ENCODE peak calls at places on chromosomes 12 and 14, in four cellular contexts. One of them, this sample, is unnamed.

GRCh38 chr12:124904306-124905098 is 9.9 kb downstream of the UBC start:
- DNase-seq in K562: peak
- DNase-seq in SK-N-SH: peak
- DNase-seq in GM12878: no peak
- DNase-seq in this sample: no peak

GRCh38 chr12:66241061-66242043 is 52.3 kb downstream of the IRAK3 start:
- DNase-seq in K562: no peak
- DNase-seq in SK-N-SH: no peak
- DNase-seq in GM12878: no peak
- DNase-seq in this sample: no peak

GRCh38 chr12:88952543-88952942 is 372.3 kb upstream of the KITLG start:
- DNase-seq in K562: no peak
- DNase-seq in SK-N-SH: no peak
- DNase-seq in GM12878: no peak
- DNase-seq in this sample: no peak

GRCh38 chr12:79618848-79619404 is 71.8 kb downstream of the PAWR start:
- DNase-seq in K562: no peak
- DNase-seq in SK-N-SH: no peak
- DNase-seq in GM12878: no peak
- DNase-seq in this sample: no peak

GRCh38 chr14:61388976-61389576 is 67.7 kb downstream of the PRKCH start:
- DNase-seq in K562: no peak
- DNase-seq in SK-N-SH: no peak
- DNase-seq in GM12878: no peak
- DNase-seq in this sample: no peak

GRCh38 chr12:50614167-50614762 is 109.5 kb downstream of the DIP2B start:
- DNase-seq in K562: peak
- DNase-seq in SK-N-SH: no peak
- DNase-seq in GM12878: no peak
- DNase-seq in this sample: no peak

GRCh38 chr12:288687-289086 is 26.1 kb upstream of the SLC6A13 start:
- DNase-seq in K562: no peak
- DNase-seq in SK-N-SH: no peak
- DNase-seq in GM12878: no peak
- DNase-seq in this sample: no peak

GRCh38 chr12:101713059-101713682 is 15.7 kb downstream of the CHPT1 start:
- DNase-seq in K562: no peak
- DNase-seq in SK-N-SH: no peak
- DNase-seq in GM12878: no peak
- DNase-seq in this sample: no peak

GRCh38 chr12:4107436-4107878 is 166.1 kb upstream of the CCND2 start:
- DNase-seq in K562: peak
- DNase-seq in SK-N-SH: peak
- DNase-seq in GM12878: peak
- DNase-seq in this sample: peak

GRCh38 chr12:92621833-92622232 is 81.0 kb upstream of the PLEKHG7 start:
- DNase-seq in K562: no peak
- DNase-seq in SK-N-SH: no peak
- DNase-seq in GM12878: no peak
- DNase-seq in this sample: no peak

GRCh38 chr12:69720748-69721147 is 17.9 kb upstream of the RAB3IP start:
- DNase-seq in K562: no peak
- DNase-seq in SK-N-SH: no peak
- DNase-seq in GM12878: no peak
- DNase-seq in this sample: no peak

GRCh38 chr12:559208-559905 is 99.6 kb downstream of the B4GALNT3 start:
- DNase-seq in K562: no peak
- DNase-seq in SK-N-SH: no peak
- DNase-seq in GM12878: no peak
- DNase-seq in this sample: no peak

GRCh38 chr12:122452701-122453285 is 30.3 kb upstream of the CLIP1 start:
- DNase-seq in K562: no peak
- DNase-seq in SK-N-SH: no peak
- DNase-seq in GM12878: no peak
- DNase-seq in this sample: no peak

GRCh38 chr12:45655186-45655585 is 74.3 kb upstream of the ARID2 start:
- DNase-seq in K562: no peak
- DNase-seq in SK-N-SH: peak
- DNase-seq in GM12878: no peak
- DNase-seq in this sample: no peak

GRCh38 chr12:46693034-46693433 is 132.8 kb downstream of the SLC38A4 start:
- DNase-seq in K562: no peak
- DNase-seq in SK-N-SH: no peak
- DNase-seq in GM12878: no peak
- DNase-seq in this sample: no peak

GRCh38 chr14:61598980-61599379 is 96.3 kb upstream of the HIF1A start:
- DNase-seq in K562: no peak
- DNase-seq in SK-N-SH: no peak
- DNase-seq in GM12878: no peak
- DNase-seq in this sample: no peak

GRCh38 chr14:56057071-56057865 is 60.9 kb upstream of the PELI2 start:
- DNase-seq in K562: no peak
- DNase-seq in SK-N-SH: no peak
- DNase-seq in GM12878: no peak
- DNase-seq in this sample: no peak

GRCh38 chr12:90770861-90771260 is 184.1 kb downstream of the CCER1 start:
- DNase-seq in K562: no peak
- DNase-seq in SK-N-SH: no peak
- DNase-seq in GM12878: no peak
- DNase-seq in this sample: no peak

GRCh38 chr14:33646692-33647260 is 304.1 kb downstream of the EGLN3 start:
- DNase-seq in K562: no peak
- DNase-seq in SK-N-SH: no peak
- DNase-seq in GM12878: no peak
- DNase-seq in this sample: no peak

GRCh38 chr14:57889245-57889644 is 23.4 kb upstream of the SLC35F4 start:
- DNase-seq in K562: no peak
- DNase-seq in SK-N-SH: no peak
- DNase-seq in GM12878: no peak
- DNase-seq in this sample: no peak

GRCh38 chr14:66477567-66477966 is 8.6 kb upstream of the CCDC196 start:
- DNase-seq in K562: no peak
- DNase-seq in SK-N-SH: no peak
- DNase-seq in GM12878: peak
- DNase-seq in this sample: no peak

DNA sequence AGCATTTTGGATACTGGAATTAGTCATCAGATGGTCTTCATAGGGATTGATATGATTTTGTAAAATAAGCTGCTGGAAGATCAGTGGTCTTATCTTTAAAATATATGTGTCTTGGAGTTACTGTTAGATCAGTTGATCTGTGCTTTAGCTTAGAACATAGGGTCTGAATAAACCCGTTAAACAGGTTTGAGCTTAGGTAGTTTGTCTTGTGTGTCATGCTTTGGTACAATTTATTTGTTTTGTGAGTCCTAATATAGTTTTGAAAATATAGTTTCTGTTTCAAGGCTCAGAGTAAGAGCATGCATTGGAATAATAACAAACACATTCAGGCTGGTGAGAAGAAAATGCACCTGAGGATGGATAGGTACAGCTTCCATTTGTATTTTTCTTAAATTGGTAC is 505.0 kb downstream of the SLC16A7 start:
- DNase-seq in K562: no peak
- DNase-seq in SK-N-SH: no peak
- DNase-seq in GM12878: no peak
- DNase-seq in this sample: no peak
- TF ChIP-seq USF1 in K562: no peak
- TF ChIP-seq USF1 in SK-N-SH: no peak
- TF ChIP-seq USF1 in GM12878: no peak
- TF ChIP-seq USF1 in this sample: no peak

GRCh38 chr12:113239811-113240331 is 18.6 kb downstream of the TPCN1 start:
- DNase-seq in K562: no peak
- DNase-seq in SK-N-SH: no peak
- DNase-seq in GM12878: no peak
- DNase-seq in this sample: no peak
- TF ChIP-seq MAX in K562: no peak
- TF ChIP-seq MAX in SK-N-SH: no peak
- TF ChIP-seq MAX in GM12878: no peak
- TF ChIP-seq MAX in this sample: no peak

GRCh38 chr12:22029491-22029890 is 16.5 kb upstream of the CMAS start:
- DNase-seq in K562: no peak
- DNase-seq in SK-N-SH: no peak
- DNase-seq in GM12878: no peak
- DNase-seq in this sample: no peak
- TF ChIP-seq USF1 in K562: no peak
- TF ChIP-seq USF1 in SK-N-SH: no peak
- TF ChIP-seq USF1 in GM12878: no peak
- TF ChIP-seq USF1 in this sample: no peak

GRCh38 chr14:92627707-92628215 is 114.2 kb downstream of the RIN3 start:
- DNase-seq in K562: no peak
- DNase-seq in SK-N-SH: no peak
- DNase-seq in GM12878: no peak
- DNase-seq in this sample: no peak
- TF ChIP-seq MAX in K562: no peak
- TF ChIP-seq MAX in SK-N-SH: no peak
- TF ChIP-seq MAX in GM12878: no peak
- TF ChIP-seq MAX in this sample: no peak

DNA sequence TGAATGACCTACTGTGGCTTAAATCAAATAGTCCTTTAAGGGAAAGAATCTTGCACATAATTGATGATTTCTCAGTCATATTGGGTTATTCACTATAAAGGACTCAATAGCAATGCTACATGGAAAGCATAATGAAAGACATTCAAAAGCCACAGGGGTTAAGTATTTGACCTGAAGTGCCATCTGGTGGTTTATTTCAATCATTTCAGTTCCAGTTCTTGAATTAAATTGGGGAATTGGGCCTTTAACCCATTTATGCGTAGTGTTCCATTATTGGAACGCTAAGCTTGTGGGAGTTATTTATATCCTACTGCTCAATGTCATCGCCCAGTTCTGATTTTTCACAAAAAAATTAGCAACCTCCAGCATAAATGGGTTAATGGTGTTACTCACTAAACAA is 41.3 kb upstream of the C12orf71 start:
- DNase-seq in K562: peak
- DNase-seq in SK-N-SH: peak
- DNase-seq in GM12878: no peak
- DNase-seq in this sample: no peak
- TF ChIP-seq USF1 in K562: no peak
- TF ChIP-seq USF1 in SK-N-SH: no peak
- TF ChIP-seq USF1 in GM12878: no peak
- TF ChIP-seq USF1 in this sample: no peak

GRCh38 chr12:106493531-106493930 is 89.3 kb upstream of the RFX4 start:
- DNase-seq in K562: no peak
- DNase-seq in SK-N-SH: peak
- DNase-seq in GM12878: no peak
- DNase-seq in this sample: no peak
- TF ChIP-seq MAX in K562: no peak
- TF ChIP-seq MAX in SK-N-SH: no peak
- TF ChIP-seq MAX in GM12878: no peak
- TF ChIP-seq MAX in this sample: no peak

GRCh38 chr12:77054856-77055255 is 10.5 kb downstream of the E2F7 start:
- DNase-seq in K562: no peak
- DNase-seq in SK-N-SH: no peak
- DNase-seq in GM12878: no peak
- DNase-seq in this sample: no peak

GRCh38 chr12:77047341-77048202 is 17.8 kb downstream of the E2F7 start:
- DNase-seq in K562: no peak
- DNase-seq in SK-N-SH: no peak
- DNase-seq in GM12878: no peak
- DNase-seq in this sample: no peak

GRCh38 chr12:77053259-77053658 is 12.1 kb downstream of the E2F7 start:
- DNase-seq in K562: no peak
- DNase-seq in SK-N-SH: no peak
- DNase-seq in GM12878: no peak
- DNase-seq in this sample: no peak

GRCh38 chr12:77045183-77045582 is 20.2 kb downstream of the E2F7 start:
- DNase-seq in K562: no peak
- DNase-seq in SK-N-SH: peak
- DNase-seq in GM12878: no peak
- DNase-seq in this sample: no peak

GRCh38 chr12:77049767-77050353 is 15.5 kb downstream of the E2F7 start:
- DNase-seq in K562: peak
- DNase-seq in SK-N-SH: peak
- DNase-seq in GM12878: peak
- DNase-seq in this sample: no peak
- TF ChIP-seq USF1 in K562: no peak
- TF ChIP-seq USF1 in SK-N-SH: no peak
- TF ChIP-seq USF1 in GM12878: no peak
- TF ChIP-seq USF1 in this sample: no peak

GRCh38 chr14:51614707-51615106 is 37.0 kb upstream of the FRMD6 start:
- DNase-seq in K562: no peak
- DNase-seq in SK-N-SH: no peak
- DNase-seq in GM12878: no peak
- DNase-seq in this sample: no peak
- TF ChIP-seq MAX in K562: no peak
- TF ChIP-seq MAX in SK-N-SH: no peak
- TF ChIP-seq MAX in GM12878: no peak
- TF ChIP-seq MAX in this sample: no peak